ENCODE peak calls at places on chromosomes 12 and 14, in four cellular contexts. E is NCI-H82; D is CD8-positive, alpha-beta T cell; P is AG20443. I is an unnamed sample.

GRCh38 chr12:53836119-53836655 is 84.4 kb upstream of the CISTR start:
- DNase-seq in E (no peak), D (no peak), P (no peak), I (no peak)

GRCh38 chr14:47269788-47270492 is 405.5 kb downstream of the MDGA2 start:
- DNase-seq in E (no peak), D (no peak), P (no peak), I (no peak)

GRCh38 chr12:120856980-120857379 is 47.2 kb downstream of the SPPL3 start:
- DNase-seq in E (no peak), D (no peak), P (peak; percentile 27), I (no peak)

GRCh38 chr12:88144546-88145468 is 2.7 kb downstream of the TMTC3 start:
- DNase-seq in E (no peak), D (no peak), P (no peak), I (no peak)

GRCh38 chr14:56809262-56810215 is 740 bp downstream of the OTX2 start:
- DNase-seq in E (peak; percentile 93), D (no peak), P (no peak), I (no peak)

GRCh38 chr14:76250345-76250744 is 98.6 kb downstream of the GPATCH2L start:
- DNase-seq in E (no peak), D (no peak), P (no peak), I (no peak)

GRCh38 chr12:101051901-101052550 is 158.0 kb downstream of the SLC5A8 start:
- DNase-seq in E (no peak), D (no peak), P (peak; percentile 69), I (peak; percentile 72)

GRCh38 chr12:104877107-104877705 is 80.9 kb downstream of the SLC41A2 start:
- DNase-seq in E (peak; percentile 57), D (peak; percentile 41), P (peak; percentile 62), I (peak; percentile 43)

GRCh38 chr12:123269395-123269892 is 2.2 kb downstream of the CDK2AP1 start:
- DNase-seq in E (peak; percentile 38), D (peak; percentile 33), P (peak; percentile 85), I (no peak)

GRCh38 chr12:75564821-75565220 is 53.4 kb upstream of the KRR1 start:
- DNase-seq in E (no peak), D (no peak), P (no peak), I (no peak)

GRCh38 chr14:79274641-79275366 is 936.5 kb downstream of the DIO2 start:
- DNase-seq in E (no peak), D (no peak), P (no peak), I (no peak)

GRCh38 chr12:64390275-64390851 is at the start of gene C12orf56:
- DNase-seq in E (no peak), D (no peak), P (peak; percentile 60), I (peak; percentile 34)

GRCh38 chr12:91890742-91891141 is 254.9 kb downstream of the BTG1 start:
- DNase-seq in E (no peak), D (no peak), P (no peak), I (peak; percentile 18)

GRCh38 chr12:92955997-92956663 is 27.0 kb upstream of the EEA1 start:
- DNase-seq in E (no peak), D (no peak), P (peak; percentile 21), I (no peak)

GRCh38 chr12:41407240-41407799 is 219.2 kb downstream of the PDZRN4 start:
- DNase-seq in E (peak; percentile 22), D (no peak), P (no peak), I (no peak)

GRCh38 chr14:92314182-92314581 is 8.8 kb upstream of the SLC24A4 start:
- DNase-seq in E (no peak), D (no peak), P (no peak), I (no peak)

GRCh38 chr12:40784102-40784501 is 91.9 kb downstream of the CNTN1 start:
- DNase-seq in E (no peak), D (no peak), P (no peak), I (no peak)

GRCh38 chr12:27667540-27667939 is 28.7 kb upstream of the REP15 start:
- DNase-seq in E (no peak), D (no peak), P (peak; percentile 94), I (no peak)

GRCh38 chr12:68530965-68531364 is 79.7 kb upstream of the RAP1B start:
- DNase-seq in E (no peak), D (no peak), P (peak; percentile 57), I (no peak)

GRCh38 chr12:104790296-104791125 is 167.6 kb downstream of the SLC41A2 start:
- DNase-seq in E (peak; percentile 54), D (peak; percentile 52), P (peak; percentile 40), I (peak; percentile 12)

GRCh38 chr14:98952595-98953325 is 319.2 kb downstream of the BCL11B start:
- DNase-seq in E (peak; percentile 93), D (no peak), P (peak; percentile 88), I (peak; percentile 74)

GRCh38 chr12:113860059-113860820 is 105.9 kb downstream of the RBM19 start:
- DNase-seq in E (peak; percentile 13), D (no peak), P (no peak), I (no peak)

GRCh38 chr14:30283822-30284446 is 275.0 kb upstream of the G2E3 start:
- DNase-seq in E (peak; percentile 73), D (no peak), P (peak; percentile 55), I (peak; percentile 28)

GRCh38 chr14:103194256-103195045 is 71.2 kb downstream of the TNFAIP2 start:
- DNase-seq in E (no peak), D (no peak), P (peak; percentile 58), I (peak; percentile 26)

GRCh38 chr12:70426620-70427019 is 60.5 kb downstream of the KCNMB4 start:
- DNase-seq in E (no peak), D (no peak), P (no peak), I (no peak)

GRCh38 chr12:127810026-127810425 is 456.9 kb upstream of the TMEM132C start:
- DNase-seq in E (no peak), D (no peak), P (peak; percentile 46), I (peak; percentile 7)

GRCh38 chr14:92890830-92891598 is 31.9 kb upstream of the CHGA start:
- DNase-seq in E (peak; percentile 10), D (no peak), P (no peak), I (no peak)

GRCh38 chr12:20463920-20464524 is 95.7 kb downstream of the PDE3A start:
- DNase-seq in E (peak; percentile 50), D (no peak), P (peak; percentile 27), I (peak; percentile 15)

GRCh38 chr14:33589334-33589733 is 361.5 kb downstream of the EGLN3 start:
- DNase-seq in E (no peak), D (no peak), P (peak; percentile 76), I (peak; percentile 93)

GRCh38 chr14:99729991-99730875 is 46.1 kb downstream of the CYP46A1 start:
- DNase-seq in E (peak; percentile 70), D (peak; percentile 72), P (peak; percentile 93), I (peak; percentile 60)

I was measured in RWPE1.